ENCODE peak calls at places on chromosomes 12 and 14, in five cellular contexts. L is mammary epithelial cell, G is DND-41, N is HCT116, T is neuronal stem cell. D is an unnamed sample.

GRCh38 chr14:23145794-23146422 is 26.9 kb upstream of the CEBPE start:
- DNase-seq in L (no peak), G (no peak), N (no peak), T (no peak), D (no peak)

GRCh38 chr12:101086490-101086889 is 123.5 kb downstream of the SLC5A8 start:
- DNase-seq in L (peak), G (no peak), N (no peak), T (no peak), D (no peak)

GRCh38 chr14:92670967-92671366 is 77.5 kb downstream of the LGMN start:
- DNase-seq in L (no peak), G (no peak), N (no peak), T (no peak), D (no peak)

GRCh38 chr12:125228519-125229260 is 163.5 kb downstream of the AACS start:
- DNase-seq in L (no peak), G (peak), N (no peak), T (peak), D (no peak)

GRCh38 chr12:40055227-40055579 is 50.7 kb downstream of the SLC2A13 start:
- DNase-seq in L (no peak), G (no peak), N (no peak), T (no peak), D (no peak)

GRCh38 chr12:121438207-121438606 is 38.3 kb downstream of the RNF34 start:
- DNase-seq in L (no peak), G (no peak), N (no peak), T (no peak), D (no peak)

GRCh38 chr12:88579941-88580871 is at the start of gene KITLG:
- DNase-seq in L (peak), G (no peak), N (peak), T (peak), D (peak)

GRCh38 chr14:90523544-90523943 is 126.7 kb downstream of the CALM1 start:
- DNase-seq in L (no peak), G (no peak), N (no peak), T (no peak), D (no peak)

GRCh38 chr12:121033625-121034349 is 5.3 kb downstream of the OASL start:
- DNase-seq in L (peak), G (peak), N (peak), T (no peak), D (no peak)

GRCh38 chr12:95623554-95624170 is 72.4 kb upstream of the USP44 start:
- DNase-seq in L (peak), G (peak), N (peak), T (peak), D (peak)

GRCh38 chr12:77189463-77189862 is 124.1 kb upstream of the E2F7 start:
- DNase-seq in L (peak), G (no peak), N (no peak), T (no peak), D (no peak)

GRCh38 chr14:105177082-105177481 is 4.0 kb downstream of the NUDT14 start:
- DNase-seq in L (no peak), G (no peak), N (no peak), T (no peak), D (no peak)

GRCh38 chr14:105173145-105173544 is 4.6 kb upstream of the JAG2 start:
- DNase-seq in L (no peak), G (no peak), N (no peak), T (no peak), D (no peak)

GRCh38 chr14:105172476-105172875 is 3.9 kb upstream of the JAG2 start:
- DNase-seq in L (no peak), G (no peak), N (no peak), T (no peak), D (no peak)

GRCh38 chr14:105176513-105176912 is 4.6 kb downstream of the NUDT14 start:
- DNase-seq in L (no peak), G (no peak), N (no peak), T (no peak), D (no peak)

GRCh38 chr14:105173901-105174894 is 5.6 kb upstream of the JAG2 start:
- DNase-seq in L (no peak), G (peak), N (no peak), T (no peak), D (no peak)
- H3K4me2 ChIP-seq in L (no peak), G (peak), N (no peak), T (no peak), D (no peak)

GRCh38 chr14:24438198-24439095 is 4.1 kb downstream of the SDR39U1 start:
- DNase-seq in L (no peak), G (no peak), N (no peak), T (no peak), D (no peak)
- H3K9ac ChIP-seq in L (no peak), G (no peak), N (no peak), T (peak), D (no peak)

GRCh38 chr14:97970222-97970621 is 1173.0 kb downstream of the VRK1 start:
- DNase-seq in L (no peak), G (no peak), N (no peak), T (no peak), D (no peak)
- H3K4me2 ChIP-seq in L (no peak), G (no peak), N (no peak), T (no peak), D (no peak)

GRCh38 chr12:14946856-14947255 is 8.5 kb upstream of the ERP27 start:
- DNase-seq in L (no peak), G (no peak), N (no peak), T (no peak), D (no peak)

GRCh38 chr12:14949631-14950030 is 11.3 kb upstream of the ERP27 start:
- DNase-seq in L (no peak), G (peak), N (no peak), T (no peak), D (no peak)

GRCh38 chr12:14950421-14950820 is 11.0 kb downstream of the ARHGDIB start:
- DNase-seq in L (no peak), G (no peak), N (no peak), T (no peak), D (peak)

GRCh38 chr12:14950982-14951746 is 10.2 kb downstream of the ARHGDIB start:
- DNase-seq in L (peak), G (no peak), N (peak), T (peak), D (peak)

DNA sequence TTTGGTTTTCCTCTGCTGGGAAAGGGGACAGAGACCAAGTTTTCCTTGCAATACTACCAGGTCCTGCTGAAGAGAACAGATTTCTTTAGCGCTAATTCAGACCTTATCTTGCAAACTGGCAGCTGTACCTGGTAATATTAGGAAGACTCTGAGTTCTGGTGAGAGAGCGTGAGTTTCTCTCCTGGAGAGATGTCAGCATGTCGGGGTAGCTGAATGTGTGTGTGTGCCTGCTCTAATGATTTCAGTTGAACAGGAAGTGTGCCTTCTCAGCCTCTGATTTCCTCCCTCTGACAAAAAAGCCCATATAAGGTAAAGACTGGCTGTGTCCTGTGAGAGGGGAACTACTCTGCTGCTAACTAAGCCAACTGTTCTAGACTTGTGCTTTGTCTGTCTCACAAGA is 10.3 kb upstream of the ERP27 start:
- DNase-seq in L (peak), G (peak), N (no peak), T (no peak), D (no peak)
- H3K9ac ChIP-seq in L (no peak), G (peak), N (no peak), T (no peak), D (no peak)

GRCh38 chr12:132003846-132004245 is 54.1 kb downstream of the EP400 start:
- DNase-seq in L (no peak), G (no peak), N (no peak), T (no peak), D (no peak)
- H3K4me2 ChIP-seq in L (no peak), G (no peak), N (no peak), T (no peak), D (no peak)

DNA sequence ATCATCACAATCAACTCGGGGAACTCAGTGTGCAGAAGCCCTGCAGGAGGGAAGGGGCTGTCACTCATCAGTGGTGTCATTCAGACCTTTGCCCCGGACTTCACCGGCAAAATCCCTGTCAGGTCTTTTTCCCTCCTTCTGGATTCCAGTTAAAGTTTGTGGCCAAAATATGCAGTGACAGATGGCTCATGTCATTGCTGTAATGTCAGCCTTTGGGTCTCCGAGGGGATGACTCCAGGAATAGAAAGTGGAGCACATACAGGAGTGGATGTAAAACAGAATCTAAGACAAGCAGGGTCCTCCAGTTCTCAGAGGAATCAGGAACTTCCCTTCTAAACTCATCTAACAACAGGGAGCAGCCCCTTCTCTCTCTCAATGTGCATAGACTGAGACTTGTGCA is 130.3 kb upstream of the RASSF8 start:
- DNase-seq in L (no peak), G (no peak), N (no peak), T (no peak), D (no peak)
- H3K9ac ChIP-seq in L (no peak), G (no peak), N (no peak), T (no peak), D (no peak)

GRCh38 chr12:58920956-58921861 is 905 bp upstream of the LRIG3 start:
- DNase-seq in L (no peak), G (no peak), N (no peak), T (no peak), D (no peak)
- H3K4me2 ChIP-seq in L (peak), G (no peak), N (peak), T (no peak), D (peak)

GRCh38 chr12:92147491-92147890 is 1.8 kb upstream of the BTG1 start:
- DNase-seq in L (no peak), G (no peak), N (no peak), T (no peak), D (no peak)

GRCh38 chr12:92145481-92145730 is 240 bp downstream of the BTG1 start:
- DNase-seq in L (no peak), G (no peak), N (no peak), T (no peak), D (no peak)

GRCh38 chr12:92146497-92146828 is 817 bp upstream of the BTG1 start:
- DNase-seq in L (no peak), G (no peak), N (no peak), T (no peak), D (no peak)

GRCh38 chr12:92145731-92146496 is at the start of gene BTG1:
- DNase-seq in L (peak), G (peak), N (peak), T (peak), D (peak)

DNA sequence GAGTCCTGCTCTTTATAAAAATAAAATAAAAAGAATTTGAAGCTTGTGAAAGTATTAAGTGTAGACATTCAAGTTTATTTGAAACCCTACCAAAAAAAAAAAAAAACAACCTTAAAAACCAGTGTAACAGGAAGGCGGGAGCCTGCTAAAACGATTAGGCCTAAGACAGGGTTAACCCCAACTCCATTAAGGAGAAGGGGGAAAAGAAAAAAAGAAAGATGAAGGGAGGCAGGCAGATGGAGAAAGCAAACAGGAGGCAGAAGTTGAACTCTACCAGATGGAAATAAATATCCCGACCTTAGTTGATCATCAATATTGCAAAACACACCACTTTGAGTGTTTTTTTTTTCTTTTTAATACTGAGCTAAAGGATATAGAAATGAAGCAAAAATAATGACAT is 1.2 kb upstream of the BTG1 start:
- DNase-seq in L (no peak), G (peak), N (no peak), T (no peak), D (no peak)
- H3K9ac ChIP-seq in L (no peak), G (peak), N (peak), T (no peak), D (peak)

DNA sequence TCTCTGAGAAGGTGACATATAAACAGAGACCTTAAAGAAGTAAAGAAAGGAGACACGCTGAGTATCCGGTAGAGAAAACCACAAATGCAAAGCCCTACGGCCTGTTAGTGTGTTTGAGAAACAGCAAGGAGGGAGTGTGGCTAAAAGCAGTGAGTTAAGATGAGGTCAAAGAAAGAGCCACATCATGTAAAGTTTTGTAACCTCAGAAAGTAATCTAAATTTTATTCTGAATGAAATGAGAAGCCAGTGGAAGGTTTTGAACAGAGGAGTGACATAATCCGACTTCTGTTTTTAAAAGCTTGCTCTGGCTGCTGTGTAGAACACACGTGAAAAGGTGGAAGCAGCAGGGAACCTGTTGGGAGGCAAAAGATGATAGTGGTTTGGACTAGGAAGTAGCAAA is 32.6 kb downstream of the PPP2R5E start:
- DNase-seq in L (no peak), G (peak), N (no peak), T (no peak), D (no peak)
- H3K4me2 ChIP-seq in L (no peak), G (no peak), N (no peak), T (no peak), D (no peak)

DNA sequence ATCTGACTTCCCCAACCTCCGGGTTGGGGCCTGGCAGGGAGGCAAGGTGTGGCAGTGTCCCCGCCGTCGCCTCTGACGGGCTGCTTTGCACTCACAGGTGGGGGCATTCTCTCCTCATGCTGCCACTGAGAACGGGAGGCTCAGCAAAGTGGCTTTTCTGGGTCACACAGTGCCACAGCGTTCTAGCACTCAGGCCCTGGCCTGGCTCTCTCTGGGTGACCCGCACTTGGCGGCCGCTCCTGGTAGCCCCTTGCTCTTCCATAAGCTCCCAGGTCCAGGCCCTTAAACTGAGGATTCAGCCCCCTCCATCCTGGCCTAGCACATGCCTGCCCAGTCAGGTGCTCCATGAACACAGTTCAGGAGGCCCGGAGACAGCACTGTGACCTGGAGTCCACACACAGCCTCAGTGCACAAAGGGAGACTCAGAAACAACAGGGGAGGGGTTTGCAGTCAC is 25.2 kb downstream of the SERPINA1 start:
- DNase-seq in L (no peak), G (no peak), N (no peak), T (no peak), D (no peak)
- H3K9ac ChIP-seq in L (no peak), G (no peak), N (no peak), T (no peak), D (no peak)

D was measured in neural progenitor cell.